ENCODE peak calls at places on chromosomes 5 and 9, in four cellular contexts. One of them, this sample, is unnamed.

GRCh38 chr5:95881833-95882232 is 59.3 kb upstream of the GLRX start:
- DNase-seq in kidney glomerular epithelial cell: no peak
- DNase-seq in psoas muscle: no peak
- DNase-seq in WTC11: no peak
- DNase-seq in this sample: no peak

GRCh38 chr9:115117999-115118470 is at the start of gene TNC:
- DNase-seq in kidney glomerular epithelial cell: peak
- DNase-seq in psoas muscle: peak
- DNase-seq in WTC11: peak
- DNase-seq in this sample: peak

GRCh38 chr9:61671276-61671973 is 481.6 kb downstream of the SPATA31A7 start:
- DNase-seq in WTC11: no peak
- DNase-seq in psoas muscle: no peak
- DNase-seq in kidney glomerular epithelial cell: no peak
- DNase-seq in this sample: no peak

GRCh38 chr9:136615631-136616306 is 46.9 kb upstream of the EGFL7 start:
- DNase-seq in WTC11: no peak
- DNase-seq in kidney glomerular epithelial cell: no peak
- DNase-seq in psoas muscle: no peak
- DNase-seq in this sample: no peak

GRCh38 chr5:171336486-171337206 is 27.6 kb downstream of the TLX3 start:
- DNase-seq in kidney glomerular epithelial cell: peak
- DNase-seq in psoas muscle: no peak
- DNase-seq in WTC11: peak
- DNase-seq in this sample: peak

GRCh38 chr9:2127486-2127885 is 112.3 kb downstream of the SMARCA2 start:
- DNase-seq in psoas muscle: no peak
- DNase-seq in WTC11: no peak
- DNase-seq in kidney glomerular epithelial cell: no peak
- DNase-seq in this sample: no peak

GRCh38 chr9:96856363-96857286 is 2.3 kb upstream of the ZNF782 start:
- DNase-seq in psoas muscle: peak
- DNase-seq in WTC11: peak
- DNase-seq in kidney glomerular epithelial cell: peak
- DNase-seq in this sample: peak

GRCh38 chr5:72817639-72818266 is 1.3 kb downstream of the TNPO1 start:
- DNase-seq in psoas muscle: no peak
- DNase-seq in WTC11: no peak
- DNase-seq in kidney glomerular epithelial cell: peak
- DNase-seq in this sample: no peak

GRCh38 chr5:134851307-134851923 is 5.6 kb downstream of the C5orf24 start:
- DNase-seq in kidney glomerular epithelial cell: no peak
- DNase-seq in psoas muscle: no peak
- DNase-seq in WTC11: no peak
- DNase-seq in this sample: no peak

GRCh38 chr9:129007035-129007765 is 20.9 kb downstream of the SH3GLB2 start:
- DNase-seq in kidney glomerular epithelial cell: no peak
- DNase-seq in psoas muscle: peak
- DNase-seq in WTC11: no peak
- DNase-seq in this sample: no peak

GRCh38 chr5:35938518-35939227 is at the start of gene CAPSL:
- DNase-seq in psoas muscle: no peak
- DNase-seq in WTC11: peak
- DNase-seq in kidney glomerular epithelial cell: peak
- DNase-seq in this sample: peak

GRCh38 chr9:3949744-3950143 is 350.1 kb downstream of the GLIS3 start:
- DNase-seq in psoas muscle: no peak
- DNase-seq in kidney glomerular epithelial cell: no peak
- DNase-seq in WTC11: no peak
- DNase-seq in this sample: no peak

GRCh38 chr9:76090909-76091308 is 200.4 kb downstream of the PCSK5 start:
- DNase-seq in psoas muscle: no peak
- DNase-seq in kidney glomerular epithelial cell: no peak
- DNase-seq in WTC11: peak
- DNase-seq in this sample: no peak

GRCh38 chr5:51109786-51110410 is 273.4 kb upstream of the ISL1 start:
- DNase-seq in psoas muscle: no peak
- DNase-seq in kidney glomerular epithelial cell: no peak
- DNase-seq in WTC11: no peak
- DNase-seq in this sample: peak

GRCh38 chr5:161966544-161966943 is 101.0 kb upstream of the GABRG2 start:
- DNase-seq in psoas muscle: no peak
- DNase-seq in kidney glomerular epithelial cell: peak
- DNase-seq in WTC11: no peak
- DNase-seq in this sample: no peak

GRCh38 chr5:24633705-24634325 is 11.0 kb downstream of the CDH10 start:
- DNase-seq in kidney glomerular epithelial cell: peak
- DNase-seq in psoas muscle: no peak
- DNase-seq in WTC11: no peak
- DNase-seq in this sample: no peak

GRCh38 chr9:5110867-5111681 is 74.4 kb downstream of the INSL6 start:
- DNase-seq in kidney glomerular epithelial cell: no peak
- DNase-seq in psoas muscle: no peak
- DNase-seq in WTC11: no peak
- DNase-seq in this sample: no peak

GRCh38 chr5:73998496-73998895 is 372.5 kb downstream of the ARHGEF28 start:
- DNase-seq in kidney glomerular epithelial cell: peak
- DNase-seq in WTC11: no peak
- DNase-seq in psoas muscle: no peak
- DNase-seq in this sample: no peak

GRCh38 chr9:131593255-131593820 is 48.0 kb downstream of the PRRT1B start:
- DNase-seq in kidney glomerular epithelial cell: no peak
- DNase-seq in psoas muscle: no peak
- DNase-seq in WTC11: no peak
- DNase-seq in this sample: no peak

GRCh38 chr5:128813317-128813716 is 152.0 kb upstream of the SLC27A6 start:
- DNase-seq in WTC11: no peak
- DNase-seq in psoas muscle: no peak
- DNase-seq in kidney glomerular epithelial cell: no peak
- DNase-seq in this sample: no peak

This sample was measured in thyroid gland.